ENCODE peak calls at places on chromosomes 12 and 14, in five cellular contexts. Y is left ventricle myocardium inferior, A is PC-9, O is GM23338, W is keratinocyte. U is an unnamed sample. For H3K4me1, the result is how much of the 10 kb centered on the place peaks cover.

GRCh38 chr14:91418387-91419043 is 895 bp upstream of the CCDC88C start:
- DNase-seq in Y (peak), A (peak), O (peak), W (no peak), U (peak)

GRCh38 chr12:9798008-9798619 is 29.2 kb upstream of the KLRF1 start:
- DNase-seq in Y (no peak), W (peak), A (peak), O (peak), U (peak)

GRCh38 chr12:21334771-21335325 is at the start of gene SLCO1A2:
- DNase-seq in W (no peak), O (no peak), Y (no peak), A (no peak), U (no peak)

GRCh38 chr14:97524579-97525319 is 727.6 kb downstream of the VRK1 start:
- DNase-seq in O (no peak), Y (no peak), W (no peak), A (no peak), U (no peak)

GRCh38 chr12:27015730-27016076 is 1.5 kb upstream of the TM7SF3 start:
- DNase-seq in Y (no peak), O (peak), W (no peak), A (no peak), U (no peak)

GRCh38 chr12:62749586-62749985 is 185.4 kb downstream of the PPM1H start:
- DNase-seq in A (no peak), O (no peak), W (no peak), Y (no peak), U (no peak)

GRCh38 chr12:60176891-60177290 is 581.1 kb downstream of the SLC16A7 start:
- DNase-seq in Y (no peak), A (no peak), O (no peak), W (no peak), U (no peak)

GRCh38 chr14:96662116-96662901 is 134.9 kb upstream of the VRK1 start:
- DNase-seq in Y (no peak), O (no peak), A (no peak), W (no peak), U (peak)

GRCh38 chr12:50720085-50720484 is 43.8 kb upstream of the ATF1 start:
- DNase-seq in O (no peak), W (no peak), Y (no peak), A (no peak), U (no peak)

GRCh38 chr12:108691995-108692808 is 39.1 kb downstream of the CORO1C start:
- DNase-seq in A (no peak), W (peak), Y (peak), O (no peak), U (peak)

GRCh38 chr14:51525705-51526104 is 126.0 kb upstream of the FRMD6 start:
- DNase-seq in A (no peak), O (no peak), Y (no peak), W (no peak), U (no peak)

GRCh38 chr14:45096218-45096617 is 12.3 kb downstream of the PRPF39 start:
- DNase-seq in W (no peak), Y (no peak), O (no peak), A (no peak), U (no peak)

GRCh38 chr12:31485570-31485969 is 105.4 kb downstream of the DENND5B start:
- DNase-seq in A (no peak), Y (no peak), W (no peak), O (no peak), U (no peak)

GRCh38 chr12:13200841-13201240 is 4.3 kb downstream of the EMP1 start:
- DNase-seq in Y (no peak), O (no peak), A (no peak), W (no peak), U (no peak)
- H3K4me1 ChIP-seq in Y (half or more), O (half or more), A (half or more), W (half or more), U (under half)

GRCh38 chr14:103021817-103022668 is 35.3 kb downstream of the CDC42BPB start:
- DNase-seq in O (no peak), W (no peak), A (no peak), Y (no peak), U (no peak)

GRCh38 chr14:103027451-103027850 is 29.9 kb downstream of the CDC42BPB start:
- DNase-seq in O (no peak), Y (no peak), A (no peak), W (no peak), U (no peak)

GRCh38 chr14:103022669-103023044 is 34.7 kb downstream of the CDC42BPB start:
- DNase-seq in W (no peak), Y (no peak), A (no peak), O (no peak), U (no peak)

GRCh38 chr14:103026988-103027387 is 30.4 kb downstream of the CDC42BPB start:
- DNase-seq in W (no peak), Y (no peak), A (peak), O (no peak), U (no peak)

GRCh38 chr14:103023881-103024473 is 33.4 kb downstream of the CDC42BPB start:
- DNase-seq in O (no peak), A (no peak), Y (peak), W (no peak), U (no peak)
- H3K4me1 ChIP-seq in O (under half), A (half or more), Y (half or more), W (under half), U (under half)

GRCh38 chr12:6135071-6135470 is 10.6 kb upstream of the VWF start:
- DNase-seq in W (no peak), A (no peak), Y (no peak), O (no peak), U (no peak)

GRCh38 chr12:6146509-6146908 is 22.0 kb upstream of the VWF start:
- DNase-seq in W (no peak), A (no peak), O (no peak), Y (no peak), U (no peak)

GRCh38 chr12:6145584-6145983 is 21.1 kb upstream of the VWF start:
- DNase-seq in O (no peak), W (no peak), A (no peak), Y (no peak), U (no peak)

GRCh38 chr12:6141048-6141447 is 16.6 kb upstream of the VWF start:
- DNase-seq in A (no peak), W (no peak), Y (no peak), O (no peak), U (peak)

DNA sequence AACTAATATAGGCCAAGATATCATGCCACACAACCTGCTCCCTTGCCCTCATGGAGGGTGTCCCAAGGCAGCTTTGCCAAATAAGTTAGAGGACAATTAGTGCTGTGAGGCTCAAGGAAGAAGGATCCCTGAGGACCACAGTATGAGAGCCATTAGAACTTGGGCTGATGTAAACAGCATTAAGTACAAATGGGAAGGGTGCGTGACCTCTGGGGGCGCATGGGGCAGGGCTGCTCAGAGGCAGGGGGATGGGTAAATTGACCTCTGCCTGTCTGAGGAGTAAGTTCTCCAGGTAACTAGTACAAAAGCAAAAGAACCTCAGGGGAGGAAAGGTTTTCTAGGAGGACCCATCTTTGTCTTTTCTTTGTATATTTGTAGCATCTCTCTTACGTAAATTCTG is 16.2 kb upstream of the VWF start:
- DNase-seq in A (no peak), W (no peak), O (no peak), Y (no peak), U (no peak)
- H3K4me1 ChIP-seq in A (under half), W (under half), O (under half), Y (under half), U (under half)

GRCh38 chr14:100115236-100115635 is 44.2 kb downstream of the DEGS2 start:
- DNase-seq in O (no peak), W (no peak), A (no peak), Y (no peak), U (no peak)

GRCh38 chr14:100115726-100116125 is 43.7 kb downstream of the DEGS2 start:
- DNase-seq in Y (no peak), O (no peak), W (no peak), A (no peak), U (no peak)

GRCh38 chr14:100117026-100117425 is 42.4 kb downstream of the DEGS2 start:
- DNase-seq in O (no peak), Y (no peak), A (no peak), W (no peak), U (no peak)

GRCh38 chr14:100117647-100118376 is 41.6 kb downstream of the DEGS2 start:
- DNase-seq in O (no peak), A (no peak), Y (no peak), W (no peak), U (no peak)

DNA sequence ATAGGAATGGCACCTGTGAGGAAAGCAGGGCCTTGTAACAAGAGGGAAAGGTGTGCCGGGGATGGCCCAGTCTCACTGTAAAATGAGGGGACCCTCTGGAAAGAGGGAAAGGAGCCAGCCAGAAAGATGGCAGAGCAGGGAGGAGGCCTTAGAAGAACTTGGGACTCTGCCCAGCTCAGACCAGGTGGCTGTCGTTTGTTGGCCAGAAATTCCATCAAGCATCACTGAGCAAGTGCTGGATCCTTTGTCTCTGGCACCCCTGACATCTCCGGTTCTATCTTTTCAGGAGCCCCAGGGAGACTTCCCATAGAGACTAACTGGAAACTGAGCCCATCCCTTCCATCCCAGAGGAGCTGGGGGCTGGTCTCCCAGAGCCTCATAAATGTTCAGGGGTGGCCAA is 43.3 kb downstream of the DEGS2 start:
- DNase-seq in Y (no peak), W (no peak), A (no peak), O (no peak), U (no peak)
- H3K4me1 ChIP-seq in Y (under half), W (under half), A (under half), O (under half), U (under half)

DNA sequence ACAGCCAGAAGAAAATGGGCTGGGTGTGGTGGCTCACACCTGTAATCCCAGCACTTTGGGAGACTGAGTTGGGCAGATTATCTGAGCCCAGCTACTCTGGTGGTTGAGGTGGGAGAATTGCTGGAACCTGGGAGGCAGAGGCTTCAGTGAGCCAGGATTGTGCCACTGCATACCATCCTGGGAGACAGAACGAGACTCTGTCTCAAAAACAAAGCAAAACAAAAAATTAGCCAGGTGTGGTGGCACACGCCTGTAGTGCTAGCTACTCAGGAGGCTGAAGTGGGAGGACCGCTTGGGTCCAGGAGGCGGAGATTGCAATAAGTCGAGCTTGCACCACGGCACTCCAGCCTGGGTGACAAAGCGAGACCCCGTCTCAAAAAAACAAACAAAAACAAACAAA is 3.8 kb upstream of the EMP1 start:
- DNase-seq in O (no peak), Y (no peak), A (no peak), W (no peak), U (no peak)
- H3K4me1 ChIP-seq in O (under half), Y (under half), A (under half), W (under half), U (under half)

GRCh38 chr12:25976289-25976688 is 17.8 kb downstream of the RASSF8 start:
- DNase-seq in Y (no peak), W (no peak), A (no peak), O (no peak), U (no peak)

GRCh38 chr12:25975682-25976081 is 17.2 kb downstream of the RASSF8 start:
- DNase-seq in A (no peak), O (no peak), W (no peak), Y (no peak), U (no peak)

GRCh38 chr12:25975179-25975578 is 16.7 kb downstream of the RASSF8 start:
- DNase-seq in A (no peak), Y (no peak), W (no peak), O (no peak), U (no peak)

GRCh38 chr12:25979059-25979458 is 20.6 kb downstream of the RASSF8 start:
- DNase-seq in W (no peak), A (no peak), O (no peak), Y (no peak), U (no peak)

DNA sequence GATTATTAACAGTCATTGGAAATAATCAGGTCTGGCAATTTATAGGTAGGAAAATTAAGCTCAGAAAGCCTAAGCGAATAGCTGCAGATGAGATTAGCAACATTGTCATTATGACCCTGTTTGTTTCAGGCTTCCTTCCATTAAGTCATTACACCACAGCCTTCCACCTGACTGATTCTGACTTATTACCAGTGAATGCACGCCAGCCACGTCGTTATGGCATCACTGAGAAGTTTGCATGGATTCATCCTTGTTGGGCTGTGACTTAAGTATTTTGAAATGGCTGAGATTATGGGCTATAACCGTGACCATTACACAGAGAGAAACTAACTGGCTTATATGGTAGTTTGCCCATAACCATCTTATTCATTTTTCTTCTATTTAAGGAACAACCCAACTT is 18.6 kb downstream of the RASSF8 start:
- DNase-seq in W (no peak), O (no peak), A (no peak), Y (no peak), U (no peak)
- H3K4me1 ChIP-seq in W (under half), O (under half), A (under half), Y (half or more), U (under half)

DNA sequence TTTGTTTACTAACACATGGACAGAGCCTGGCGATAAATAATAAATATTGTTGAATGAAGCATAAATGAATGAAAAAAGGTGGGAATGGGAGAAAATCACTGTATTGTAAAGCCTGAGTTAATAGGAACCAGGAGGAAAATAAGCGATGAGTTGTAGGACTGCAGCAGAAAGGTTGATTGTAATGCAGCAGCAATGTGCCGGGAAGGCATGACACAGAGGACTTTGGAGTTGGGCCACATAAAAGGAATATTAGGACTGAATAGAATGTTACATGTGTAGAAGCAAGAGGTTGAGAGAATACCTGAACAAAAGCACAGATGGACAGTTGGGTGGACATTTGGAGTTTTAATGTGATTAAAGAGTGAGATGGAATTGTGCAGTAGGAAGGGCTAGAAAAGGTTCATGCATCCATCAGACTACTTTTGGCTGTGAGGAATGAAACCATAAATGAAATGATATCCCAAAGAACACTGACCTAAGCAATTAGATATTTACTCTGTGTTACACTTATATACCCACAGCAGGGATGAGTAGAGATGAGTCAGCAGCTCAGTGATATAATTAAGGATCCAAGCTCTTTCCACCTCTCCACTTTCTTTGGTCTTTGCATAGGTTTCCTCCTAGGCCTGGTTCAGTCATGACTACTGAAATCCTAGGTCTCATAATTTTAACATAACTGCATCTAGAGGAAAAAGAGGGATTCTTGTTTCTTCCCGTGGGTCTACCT is 55.4 kb downstream of the CCER1 start:
- DNase-seq in Y (no peak), A (no peak), O (no peak), W (no peak), U (no peak)
- H3K4me1 ChIP-seq in Y (under half), A (under half), O (under half), W (under half), U (under half)

GRCh38 chr14:101897326-101897725 is 67.0 kb upstream of the DYNC1H1 start:
- DNase-seq in O (no peak), Y (no peak), W (no peak), A (no peak), U (no peak)

GRCh38 chr14:101899263-101899662 is 65.1 kb upstream of the DYNC1H1 start:
- DNase-seq in W (no peak), Y (no peak), O (no peak), A (no peak), U (no peak)

GRCh38 chr14:101898416-101898815 is 66.0 kb upstream of the DYNC1H1 start:
- DNase-seq in W (no peak), A (no peak), Y (no peak), O (no peak), U (no peak)

GRCh38 chr14:101903111-101903561 is 61.2 kb upstream of the DYNC1H1 start:
- DNase-seq in A (no peak), O (no peak), Y (peak), W (no peak), U (no peak)

DNA sequence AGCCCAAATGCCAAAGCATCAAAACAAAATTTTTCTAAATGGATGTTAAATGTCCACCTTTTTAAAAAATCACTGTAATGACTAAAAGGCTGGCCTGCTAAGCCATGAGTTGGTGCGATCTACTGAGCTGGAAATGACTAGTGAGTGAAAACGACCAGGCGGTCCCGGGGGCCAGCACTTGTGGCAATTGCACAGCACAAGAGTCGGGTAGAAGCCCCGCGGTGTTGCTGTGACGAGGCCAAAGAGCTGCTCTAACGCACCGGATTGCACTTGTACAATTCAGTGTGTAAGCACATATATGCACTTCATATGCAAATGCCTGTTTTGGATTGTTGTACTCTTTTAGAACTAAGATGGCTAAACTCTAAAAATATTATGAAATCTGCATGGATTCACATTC is 64.1 kb upstream of the DYNC1H1 start:
- DNase-seq in A (no peak), O (no peak), W (no peak), Y (no peak), U (no peak)
- H3K4me1 ChIP-seq in A (under half), O (under half), W (under half), Y (under half), U (under half)

GRCh38 chr14:104974146-104974541 is 4.0 kb downstream of the AHNAK2 start:
- DNase-seq in A (no peak), Y (peak), W (no peak), O (no peak), U (no peak)

GRCh38 chr14:104975481-104976197 is 2.5 kb downstream of the AHNAK2 start:
- DNase-seq in W (no peak), Y (peak), A (no peak), O (peak), U (no peak)

GRCh38 chr14:104973215-104974145 is 4.7 kb downstream of the AHNAK2 start:
- DNase-seq in Y (peak), O (no peak), A (peak), W (peak), U (peak)

GRCh38 chr14:104976198-104977007 is 1.8 kb downstream of the AHNAK2 start:
- DNase-seq in A (peak), O (peak), Y (peak), W (no peak), U (peak)

GRCh38 chr14:104974665-104975390 is 3.3 kb downstream of the AHNAK2 start:
- DNase-seq in A (no peak), Y (peak), O (no peak), W (no peak), U (no peak)
- H3K4me1 ChIP-seq in A (half or more), Y (half or more), O (under half), W (half or more), U (under half)

DNA sequence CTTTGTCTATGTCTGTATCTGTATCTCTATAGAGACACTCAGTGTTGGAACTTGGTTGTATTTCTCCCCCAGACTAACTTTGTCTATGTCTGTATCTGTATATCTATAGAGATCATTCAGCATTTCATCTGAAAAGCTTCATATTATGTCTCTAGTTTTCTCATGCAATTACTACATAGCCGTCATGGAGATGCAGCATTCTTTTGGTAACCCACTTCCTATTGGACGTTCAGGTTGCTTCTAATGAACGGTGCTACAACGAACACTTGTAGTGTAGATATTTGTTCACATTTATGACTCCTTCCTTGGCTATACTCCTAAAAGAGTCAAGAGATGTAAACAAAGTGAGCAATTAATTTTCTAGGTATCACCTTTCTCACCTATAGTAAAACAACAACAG is 81.5 kb upstream of the KCNA1 start:
- DNase-seq in Y (no peak), W (no peak), O (no peak), A (no peak), U (no peak)
- H3K4me1 ChIP-seq in Y (under half), W (under half), O (under half), A (under half), U (under half)